ENCODE peak calls at places on chromosomes 2 and 18, in ten cellular contexts. S, A, T, J, Z, D, U, H, M and Q are unnamed samples.
A peak's percentile ranks its signal among the peaks of the same experiment; 100 is the strongest.

GRCh38 chr2:168327328-168327727 is 79.9 kb upstream of the STK39 start:
- DNase-seq in Z (no peak), D (no peak), T (no peak), J (no peak), U (no peak), M (no peak), A (no peak), S (no peak), H (no peak), Q (no peak)

GRCh38 chr2:7048762-7049294 is 131.6 kb downstream of the RNF144A start:
- DNase-seq in D (no peak), Z (no peak), M (no peak), T (peak; percentile 46), H (no peak), A (no peak), S (no peak), J (no peak), U (no peak), Q (no peak)

GRCh38 chr18:25334588-25334987 is 17.4 kb downstream of the ZNF521 start:
- DNase-seq in T (no peak), H (no peak), S (no peak), A (no peak), D (no peak), M (no peak), U (no peak), J (no peak), Z (no peak), Q (no peak)

GRCh38 chr2:19725392-19725791 is 176.4 kb downstream of the TTC32 start:
- DNase-seq in J (no peak), U (no peak), Z (no peak), D (no peak), H (no peak), A (no peak), T (no peak), M (no peak), S (no peak), Q (no peak)

GRCh38 chr18:79486356-79487197 is 90.8 kb downstream of the NFATC1 start:
- DNase-seq in D (no peak), U (no peak), A (peak; percentile 41), H (no peak), Z (no peak), M (peak; percentile 56), S (no peak), T (peak; percentile 82), J (no peak), Q (no peak)

GRCh38 chr2:144099746-144100438 is 420.0 kb downstream of the ZEB2 start:
- DNase-seq in Z (no peak), S (peak; percentile 28), D (no peak), U (peak; percentile 44), M (no peak), A (no peak), T (no peak), H (no peak), J (peak; percentile 98), Q (no peak)

GRCh38 chr2:109447251-109447661 is 166.5 kb downstream of the SEPTIN10 start:
- DNase-seq in H (no peak), J (peak; percentile 98), D (no peak), M (peak; percentile 41), T (peak; percentile 45), Z (no peak), U (peak; percentile 28), S (peak; percentile 56), A (no peak), Q (peak; percentile 35)

GRCh38 chr2:132391381-132391780 is 25.2 kb upstream of the GPR39 start:
- DNase-seq in U (no peak), M (no peak), H (no peak), A (no peak), D (no peak), Z (no peak), S (no peak), J (no peak), T (no peak), Q (no peak)

GRCh38 chr18:67485655-67486054 is 30.9 kb downstream of the DSEL start:
- DNase-seq in M (no peak), H (no peak), T (no peak), A (no peak), Z (no peak), S (no peak), J (no peak), U (no peak), D (no peak), Q (no peak)

GRCh38 chr2:110172506-110172905 is 32.3 kb downstream of the NPHP1 start:
- DNase-seq in S (no peak), A (no peak), M (no peak), T (no peak), J (no peak), H (no peak), Z (no peak), D (no peak), U (no peak), Q (no peak)

GRCh38 chr18:8984131-8984670 is 118.3 kb upstream of the NDUFV2 start:
- DNase-seq in S (no peak), A (no peak), Z (no peak), J (no peak), T (no peak), U (no peak), H (no peak), M (no peak), D (no peak), Q (no peak)

DNA sequence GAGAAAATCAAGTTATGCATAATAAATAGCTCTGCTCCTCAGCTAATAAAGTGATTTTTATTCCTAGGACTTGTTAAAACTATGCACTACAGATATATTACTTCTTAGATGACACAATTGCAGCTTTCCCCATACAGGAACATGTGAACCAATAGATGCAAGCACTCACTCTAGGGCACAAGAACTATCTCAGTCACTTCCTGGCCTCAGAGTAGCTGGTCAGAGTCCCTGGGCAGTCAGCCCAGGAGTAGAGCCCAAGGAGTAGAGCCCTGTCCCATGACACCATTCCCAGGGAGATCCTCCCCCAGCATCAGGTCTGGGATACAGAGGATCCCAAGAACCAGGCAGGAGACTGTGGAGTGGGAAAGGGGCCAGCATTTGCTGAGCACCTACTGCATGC is 2.7 kb downstream of the TNS1 start:
- DNase-seq in A (no peak), T (no peak), M (peak; percentile 70), Z (no peak), S (no peak), H (no peak), U (peak; percentile 87), D (no peak), J (peak; percentile 91), Q (no peak)
- H3K4me3 ChIP-seq in A (no peak overlapping the region), T (no peak overlapping the region), M (no peak overlapping the region), Z (no peak overlapping the region), S (no peak overlapping the region), H (no peak overlapping the region), U (no peak overlapping the region), D (no peak overlapping the region), J (no peak overlapping the region), Q (no peak overlapping the region)

GRCh38 chr2:187054501-187055319 is 205.7 kb upstream of the ZSWIM2 start:
- DNase-seq in A (no peak), H (no peak), M (no peak), D (no peak), Z (no peak), J (no peak), U (no peak), T (no peak), S (no peak), Q (peak; percentile 71)
- H3K4me3 ChIP-seq in A (no peak overlapping the region), H (no peak overlapping the region), M (no peak overlapping the region), D (no peak overlapping the region), Z (no peak overlapping the region), J (no peak overlapping the region), U (no peak overlapping the region), T (no peak overlapping the region), S (no peak overlapping the region), Q (no peak overlapping the region)

GRCh38 chr2:233183869-233184418 is 67.5 kb upstream of the ATG16L1 start:
- DNase-seq in S (no peak), U (no peak), M (no peak), Z (no peak), D (no peak), H (no peak), T (no peak), J (no peak), A (no peak), Q (no peak)

GRCh38 chr2:233184669-233185068 is 66.8 kb upstream of the ATG16L1 start:
- DNase-seq in A (no peak), Z (no peak), S (no peak), H (no peak), U (no peak), M (no peak), T (no peak), J (no peak), D (no peak), Q (no peak)

GRCh38 chr2:233185320-233185719 is 66.2 kb upstream of the ATG16L1 start:
- DNase-seq in J (no peak), H (no peak), D (no peak), S (no peak), T (no peak), U (no peak), M (no peak), Z (no peak), A (no peak), Q (no peak)

GRCh38 chr2:233186851-233187250 is 64.6 kb upstream of the ATG16L1 start:
- DNase-seq in D (no peak), U (no peak), Z (no peak), A (no peak), H (no peak), S (no peak), J (no peak), T (no peak), M (no peak), Q (no peak)

DNA sequence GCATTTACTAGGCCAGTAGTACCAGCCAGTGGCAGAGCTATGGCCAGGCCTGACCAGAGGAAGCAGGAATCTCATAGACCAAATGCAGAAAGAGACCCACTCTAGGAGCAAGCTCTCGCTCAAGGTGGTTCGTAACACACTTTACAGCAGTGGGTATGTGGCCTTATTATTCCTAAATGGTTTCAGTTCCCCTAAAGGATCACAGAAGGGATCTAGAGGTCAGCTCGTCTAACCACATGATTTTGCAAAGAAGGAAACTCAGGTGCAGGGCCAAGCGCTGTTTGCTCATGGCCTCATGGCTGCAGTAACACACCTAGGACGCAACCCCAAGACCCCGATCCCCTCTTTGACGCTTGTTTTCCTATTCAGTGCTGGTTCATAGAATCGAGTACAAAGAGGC is 65.5 kb upstream of the ATG16L1 start:
- DNase-seq in D (no peak), T (no peak), Z (no peak), H (no peak), U (no peak), S (no peak), A (no peak), J (no peak), M (no peak), Q (no peak)
- H3K4me3 ChIP-seq in D (no peak overlapping the region), T (no peak overlapping the region), Z (no peak overlapping the region), H (no peak overlapping the region), U (no peak overlapping the region), S (no peak overlapping the region), A (no peak overlapping the region), J (no peak overlapping the region), M (no peak overlapping the region), Q (no peak overlapping the region)

DNA sequence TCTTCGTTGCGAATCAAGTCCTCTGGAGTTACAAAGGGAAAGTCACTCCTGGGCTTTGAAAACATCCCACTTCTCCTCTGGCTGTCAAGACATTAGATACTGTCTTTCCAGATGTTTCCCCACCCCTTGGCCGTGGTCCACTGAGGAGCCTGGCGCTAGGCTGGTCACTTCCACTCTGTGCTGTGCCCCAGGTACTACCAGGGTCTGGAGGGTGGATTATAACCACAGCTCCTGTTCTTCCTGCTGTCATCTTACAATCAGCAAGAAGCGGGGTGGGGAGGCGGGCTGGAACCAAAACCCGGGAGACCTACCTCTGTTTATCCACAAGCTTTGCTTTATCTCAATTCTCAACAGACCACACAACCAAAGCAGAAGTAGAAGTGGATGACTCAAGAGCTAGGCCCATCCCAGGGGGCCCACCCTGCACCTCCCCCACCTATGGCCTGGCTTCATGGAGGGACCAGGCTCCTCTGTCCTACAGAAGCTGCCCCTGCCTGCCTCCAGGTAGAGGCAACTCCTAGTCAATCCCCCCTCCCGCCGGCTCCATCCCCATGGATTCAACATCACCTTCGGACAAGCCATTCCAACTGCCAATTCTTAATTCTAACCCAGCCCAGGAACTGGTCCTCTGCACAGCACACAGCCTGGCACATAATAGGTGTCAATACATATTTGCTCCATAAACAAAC is 17.8 kb downstream of the SMAD7 start:
- DNase-seq in S (no peak), M (no peak), J (no peak), A (no peak), Z (no peak), U (no peak), D (no peak), T (peak; percentile 91), H (peak; percentile 35), Q (no peak)
- H3K4me3 ChIP-seq in S (no peak overlapping the region), M (no peak overlapping the region), J (no peak overlapping the region), A (peak overlapping the region; percentile 41), Z (no peak overlapping the region), U (no peak overlapping the region), D (no peak overlapping the region), T (no peak overlapping the region), H (no peak overlapping the region), Q (no peak overlapping the region)